ENCODE peak calls at places on chromosomes 12 and 14, in eight cellular contexts. D, X, O, M, B, E, C and H are unnamed samples.

GRCh38 chr14:106845286-106846087 is 1319.1 kb downstream of the TMEM121 start:
- DNase-seq in D (no peak), X (no peak), O (no peak), M (peak), B (no peak), E (no peak), C (no peak), H (peak)

GRCh38 chr12:7099290-7099996 is 7.2 kb upstream of the C1R start:
- DNase-seq in D (no peak), X (no peak), O (no peak), M (no peak), B (no peak), E (no peak), C (no peak), H (no peak)

GRCh38 chr12:107912421-107913004 is 138.0 kb downstream of the ASCL4 start:
- DNase-seq in D (peak), X (peak), O (peak), M (peak), B (no peak), E (peak), C (peak), H (peak)

GRCh38 chr14:89588840-89589296 is 171.8 kb upstream of the FOXN3 start:
- DNase-seq in D (no peak), X (no peak), O (no peak), M (no peak), B (no peak), E (no peak), C (no peak), H (no peak)

GRCh38 chr12:51320311-51320694 is 3.7 kb downstream of the BIN2 start:
- DNase-seq in D (no peak), X (no peak), O (no peak), M (no peak), B (no peak), E (no peak), C (no peak), H (no peak)

GRCh38 chr14:102461490-102462317 is 47.9 kb downstream of the ANKRD9 start:
- DNase-seq in D (no peak), X (no peak), O (no peak), M (no peak), B (no peak), E (no peak), C (no peak), H (no peak)

GRCh38 chr12:31263661-31264060 is 62.3 kb downstream of the SINHCAF start:
- DNase-seq in D (no peak), X (no peak), O (no peak), M (no peak), B (no peak), E (no peak), C (no peak), H (no peak)

GRCh38 chr14:61280092-61280525 is 1.0 kb downstream of the TMEM30B start:
- DNase-seq in D (no peak), X (no peak), O (no peak), M (no peak), B (no peak), E (peak), C (peak), H (no peak)

GRCh38 chr14:92717571-92718042 is 30.8 kb downstream of the LGMN start:
- DNase-seq in D (no peak), X (no peak), O (no peak), M (no peak), B (no peak), E (no peak), C (no peak), H (no peak)

GRCh38 chr12:11698729-11699128 is 49.3 kb downstream of the ETV6 start:
- DNase-seq in D (no peak), X (no peak), O (no peak), M (no peak), B (no peak), E (no peak), C (no peak), H (no peak)

GRCh38 chr12:68932701-68933563 is at the start of gene CPM:
- DNase-seq in D (peak), X (no peak), O (peak), M (peak), B (no peak), E (peak), C (peak), H (no peak)
- H3K27ac ChIP-seq in D (no peak), X (no peak), O (peak), M (peak), B (no peak), E (no peak), C (peak), H (no peak)

GRCh38 chr14:85359505-85359904 is 170.4 kb upstream of the FLRT2 start:
- DNase-seq in D (no peak), X (no peak), O (no peak), M (no peak), B (no peak), E (no peak), C (no peak), H (no peak)
- H3K27ac ChIP-seq in D (no peak), X (no peak), O (no peak), M (no peak), B (no peak), E (no peak), C (no peak), H (no peak)

DNA sequence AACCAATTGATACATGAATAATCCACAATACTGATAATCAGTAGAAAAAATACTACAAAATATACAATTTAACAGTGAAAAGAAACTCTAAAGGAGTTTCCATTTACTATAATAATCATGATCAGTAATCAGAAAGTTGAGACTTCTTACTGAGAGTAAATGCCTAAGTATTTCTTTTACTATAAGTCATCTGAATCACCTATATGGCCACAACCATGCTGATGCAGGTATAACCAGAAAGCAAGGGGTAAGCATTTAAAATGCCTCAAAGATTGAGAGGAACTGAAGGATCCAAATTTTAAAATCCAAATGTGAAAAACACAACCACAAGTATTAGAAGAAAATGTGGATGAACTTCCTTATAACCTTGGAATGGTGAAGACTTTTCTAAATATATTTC is 23.4 kb downstream of the CDK17 start:
- DNase-seq in D (no peak), X (no peak), O (no peak), M (no peak), B (no peak), E (no peak), C (no peak), H (no peak)
- H3K27ac ChIP-seq in D (no peak), X (no peak), O (no peak), M (peak), B (no peak), E (peak), C (peak), H (no peak)

GRCh38 chr14:81178063-81178462 is 42.7 kb downstream of the GTF2A1 start:
- DNase-seq in D (no peak), X (no peak), O (no peak), M (no peak), B (no peak), E (no peak), C (no peak), H (no peak)

GRCh38 chr14:81172881-81173280 is 47.9 kb downstream of the GTF2A1 start:
- DNase-seq in D (no peak), X (no peak), O (no peak), M (peak), B (no peak), E (no peak), C (no peak), H (no peak)

GRCh38 chr14:81172353-81172752 is 48.4 kb downstream of the GTF2A1 start:
- DNase-seq in D (no peak), X (no peak), O (no peak), M (no peak), B (no peak), E (no peak), C (no peak), H (no peak)

GRCh38 chr14:81170829-81171195 is 49.9 kb downstream of the GTF2A1 start:
- DNase-seq in D (no peak), X (no peak), O (no peak), M (no peak), B (no peak), E (no peak), C (no peak), H (no peak)

DNA sequence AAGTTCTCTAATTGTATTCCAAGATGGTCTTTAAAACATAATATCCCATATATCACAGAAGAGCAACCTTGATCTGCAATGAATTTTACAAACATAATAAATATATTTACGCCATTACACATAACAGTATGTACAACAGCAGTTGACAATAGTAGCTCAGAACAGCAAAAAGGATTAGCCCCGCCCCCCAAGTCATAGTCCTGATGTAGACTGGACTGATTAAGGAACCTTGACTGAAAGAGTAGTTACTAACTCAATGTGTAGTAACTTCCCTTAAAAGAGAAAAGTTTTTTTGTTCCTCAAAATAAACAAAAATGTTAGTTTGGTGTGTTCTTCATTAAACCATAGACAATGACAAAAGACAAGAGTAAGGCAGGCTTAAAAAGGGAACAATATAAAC is 44.5 kb downstream of the GTF2A1 start:
- DNase-seq in D (no peak), X (no peak), O (no peak), M (peak), B (no peak), E (no peak), C (peak), H (no peak)
- H3K27ac ChIP-seq in D (no peak), X (no peak), O (peak), M (no peak), B (no peak), E (no peak), C (peak), H (no peak)

GRCh38 chr12:105341010-105341409 is 10.5 kb downstream of the C12orf75 start:
- DNase-seq in D (no peak), X (no peak), O (no peak), M (no peak), B (no peak), E (no peak), C (no peak), H (no peak)

GRCh38 chr12:105338954-105339353 is 8.5 kb downstream of the C12orf75 start:
- DNase-seq in D (no peak), X (no peak), O (no peak), M (no peak), B (no peak), E (no peak), C (no peak), H (no peak)

GRCh38 chr12:105343836-105344235 is 13.3 kb downstream of the C12orf75 start:
- DNase-seq in D (no peak), X (no peak), O (no peak), M (no peak), B (no peak), E (no peak), C (no peak), H (no peak)

GRCh38 chr12:105347486-105347885 is 17.0 kb downstream of the C12orf75 start:
- DNase-seq in D (no peak), X (no peak), O (no peak), M (no peak), B (no peak), E (no peak), C (no peak), H (no peak)

DNA sequence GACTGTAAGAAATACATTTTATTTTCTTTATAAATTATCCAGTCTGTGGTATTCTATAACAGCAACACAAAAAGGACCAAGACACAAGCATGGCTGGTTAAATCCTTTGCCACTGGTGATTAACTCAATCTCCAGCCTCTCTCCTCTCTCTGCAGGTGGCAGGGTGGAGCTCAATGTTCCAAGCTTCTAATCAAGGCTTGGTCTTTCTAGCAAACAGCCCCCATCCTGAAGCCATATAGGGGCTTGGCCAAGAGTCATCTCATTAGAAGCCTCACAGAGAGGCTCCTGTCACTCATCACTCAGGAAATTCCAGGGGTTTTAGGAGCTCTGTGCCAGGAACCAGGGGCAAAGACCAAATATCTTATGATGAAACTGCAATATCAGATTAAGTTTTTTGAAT is 12.0 kb downstream of the C12orf75 start:
- DNase-seq in D (no peak), X (no peak), O (no peak), M (no peak), B (no peak), E (no peak), C (no peak), H (no peak)
- H3K27ac ChIP-seq in D (no peak), X (no peak), O (no peak), M (no peak), B (no peak), E (no peak), C (no peak), H (no peak)

GRCh38 chr14:51004801-51005526 is 60.7 kb upstream of the PYGL start:
- DNase-seq in D (no peak), X (no peak), O (no peak), M (no peak), B (peak), E (no peak), C (no peak), H (peak)
- H3K27ac ChIP-seq in D (no peak), X (no peak), O (peak), M (no peak), B (no peak), E (no peak), C (peak), H (peak)

GRCh38 chr14:36506732-36507614 is 13.1 kb downstream of the NKX2-1 start:
- DNase-seq in D (no peak), X (no peak), O (no peak), M (no peak), B (no peak), E (no peak), C (no peak), H (no peak)
- H3K27ac ChIP-seq in D (no peak), X (no peak), O (no peak), M (no peak), B (no peak), E (no peak), C (no peak), H (no peak)

GRCh38 chr12:123104809-123105208 is 46.1 kb downstream of the PITPNM2 start:
- DNase-seq in D (no peak), X (no peak), O (no peak), M (no peak), B (no peak), E (no peak), C (no peak), H (no peak)

GRCh38 chr12:123102781-123103503 is 47.9 kb downstream of the PITPNM2 start:
- DNase-seq in D (no peak), X (no peak), O (no peak), M (no peak), B (no peak), E (no peak), C (no peak), H (no peak)

GRCh38 chr12:123107926-123108681 is 42.8 kb downstream of the PITPNM2 start:
- DNase-seq in D (no peak), X (no peak), O (no peak), M (no peak), B (no peak), E (no peak), C (peak), H (no peak)

GRCh38 chr12:123106640-123107359 is 44.1 kb downstream of the PITPNM2 start:
- DNase-seq in D (no peak), X (no peak), O (no peak), M (peak), B (no peak), E (peak), C (peak), H (no peak)

GRCh38 chr12:123105427-123105826 is 45.5 kb downstream of the PITPNM2 start:
- DNase-seq in D (no peak), X (no peak), O (no peak), M (no peak), B (no peak), E (no peak), C (no peak), H (no peak)
- H3K27ac ChIP-seq in D (no peak), X (no peak), O (peak), M (no peak), B (no peak), E (no peak), C (peak), H (no peak)